ENCODE peak calls at places on chromosomes 3 and 15, in nine cellular contexts. R, G, O, T, P, U, J, Z and N are unnamed samples.

GRCh38 chr3:71226565-71227281 is 356.8 kb downstream of the FOXP1 start:
- DNase-seq in R (peak), G (no peak), O (peak), T (peak), P (no peak), U (no peak), J (no peak), Z (peak), N (no peak)

GRCh38 chr15:44468713-44469385 is 41.4 kb downstream of the CTDSPL2 start:
- DNase-seq in R (no peak), G (no peak), O (no peak), T (no peak), P (no peak), U (no peak), J (peak), Z (peak), N (no peak)

GRCh38 chr3:127622772-127623576 is 6.0 kb upstream of the PODXL2 start:
- DNase-seq in R (no peak), G (no peak), O (no peak), T (no peak), P (no peak), U (no peak), J (no peak), Z (no peak), N (no peak)

GRCh38 chr15:44029940-44030568 is 165.0 kb downstream of the FRMD5 start:
- DNase-seq in R (no peak), G (no peak), O (no peak), T (no peak), P (no peak), U (no peak), J (peak), Z (peak), N (no peak)

GRCh38 chr3:155352900-155353490 is 59.5 kb upstream of the STRIT1 start:
- DNase-seq in R (no peak), G (peak), O (no peak), T (no peak), P (peak), U (peak), J (peak), Z (peak), N (no peak)

GRCh38 chr3:104132566-104132997 is 1234.1 kb upstream of the ALCAM start:
- DNase-seq in R (no peak), G (no peak), O (no peak), T (no peak), P (no peak), U (no peak), J (peak), Z (no peak), N (no peak)

GRCh38 chr3:112497897-112498548 is 1.2 kb downstream of the BTLA start:
- DNase-seq in R (no peak), G (no peak), O (no peak), T (no peak), P (no peak), U (no peak), J (no peak), Z (no peak), N (no peak)

GRCh38 chr3:97871206-97871605 is 49.4 kb downstream of the CRYBG3 start:
- DNase-seq in R (no peak), G (no peak), O (no peak), T (no peak), P (no peak), U (no peak), J (no peak), Z (peak), N (no peak)

GRCh38 chr15:85059734-85060133 is 78.1 kb downstream of the PDE8A start:
- DNase-seq in R (no peak), G (no peak), O (no peak), T (no peak), P (no peak), U (no peak), J (no peak), Z (no peak), N (no peak)

GRCh38 chr3:24185738-24186384 is 240.8 kb downstream of the NR1D2 start:
- DNase-seq in R (no peak), G (peak), O (no peak), T (peak), P (peak), U (peak), J (peak), Z (peak), N (peak)

GRCh38 chr3:72413228-72413627 is 435.0 kb downstream of the SHQ1 start:
- DNase-seq in R (no peak), G (no peak), O (no peak), T (no peak), P (no peak), U (no peak), J (no peak), Z (peak), N (no peak)

GRCh38 chr3:106425021-106425420 is 556.2 kb upstream of the CBLB start:
- DNase-seq in R (no peak), G (no peak), O (no peak), T (no peak), P (no peak), U (no peak), J (no peak), Z (peak), N (no peak)

GRCh38 chr3:37229740-37230139 is 55.4 kb upstream of the LRRFIP2 start:
- DNase-seq in R (no peak), G (no peak), O (no peak), T (no peak), P (no peak), U (no peak), J (no peak), Z (no peak), N (no peak)

GRCh38 chr3:150251654-150252053 is 156.4 kb upstream of the TSC22D2 start:
- DNase-seq in R (no peak), G (no peak), O (no peak), T (no peak), P (no peak), U (no peak), J (no peak), Z (peak), N (no peak)

GRCh38 chr15:92670625-92671024 is 15.1 kb upstream of the FAM174B start:
- DNase-seq in R (no peak), G (no peak), O (no peak), T (no peak), P (no peak), U (peak), J (no peak), Z (no peak), N (no peak)

GRCh38 chr15:22918056-22918455 is 62.1 kb downstream of the CYFIP1 start:
- DNase-seq in R (no peak), G (no peak), O (no peak), T (no peak), P (no peak), U (no peak), J (no peak), Z (peak), N (no peak)

GRCh38 chr3:94336076-94336741 is 273.3 kb downstream of the NSUN3 start:
- DNase-seq in R (no peak), G (peak), O (no peak), T (no peak), P (peak), U (peak), J (peak), Z (peak), N (no peak)

GRCh38 chr15:25863067-25863967 is at the start of gene ATP10A:
- DNase-seq in R (peak), G (peak), O (no peak), T (peak), P (no peak), U (peak), J (no peak), Z (peak), N (no peak)

GRCh38 chr3:102673271-102674115 is 238.7 kb downstream of the ZPLD1 start:
- DNase-seq in R (peak), G (peak), O (peak), T (peak), P (peak), U (peak), J (peak), Z (peak), N (peak)

GRCh38 chr3:124078978-124079911 is 87.3 kb upstream of the ROPN1 start:
- DNase-seq in R (peak), G (peak), O (no peak), T (no peak), P (peak), U (peak), J (peak), Z (peak), N (no peak)

GRCh38 chr3:185724761-185725160 is 100.1 kb downstream of the IGF2BP2 start:
- DNase-seq in R (no peak), G (peak), O (no peak), T (no peak), P (no peak), U (no peak), J (no peak), Z (peak), N (no peak)

GRCh38 chr3:183339461-183340086 is 86.5 kb downstream of the B3GNT5 start:
- DNase-seq in R (no peak), G (no peak), O (no peak), T (no peak), P (no peak), U (no peak), J (no peak), Z (no peak), N (no peak)

GRCh38 chr3:86249833-86250232 is 741.1 kb downstream of the VGLL3 start:
- DNase-seq in R (no peak), G (no peak), O (no peak), T (no peak), P (no peak), U (no peak), J (no peak), Z (no peak), N (no peak)

GRCh38 chr3:3053974-3054373 is 56.2 kb downstream of the IL5RA start:
- DNase-seq in R (no peak), G (no peak), O (no peak), T (no peak), P (no peak), U (no peak), J (no peak), Z (no peak), N (no peak)

GRCh38 chr3:184238246-184238818 is 8.9 kb downstream of the VWA5B2 start:
- DNase-seq in R (no peak), G (no peak), O (no peak), T (no peak), P (no peak), U (no peak), J (no peak), Z (no peak), N (no peak)

GRCh38 chr3:32143849-32144757 is 37.7 kb downstream of the GPD1L start:
- DNase-seq in R (peak), G (peak), O (peak), T (no peak), P (peak), U (peak), J (peak), Z (peak), N (no peak)

GRCh38 chr3:65268411-65268810 is 580.6 kb upstream of the ADAMTS9 start:
- DNase-seq in R (no peak), G (no peak), O (no peak), T (no peak), P (no peak), U (no peak), J (no peak), Z (no peak), N (no peak)

GRCh38 chr3:31981206-31982181 is at the start of the genes OSBPL10 and ZNF860:
- DNase-seq in R (peak), G (peak), O (no peak), T (peak), P (peak), U (peak), J (peak), Z (peak), N (peak)

GRCh38 chr3:11236588-11237461 is 35.4 kb upstream of the ATG7 start:
- DNase-seq in R (peak), G (peak), O (peak), T (peak), P (peak), U (peak), J (no peak), Z (peak), N (peak)

GRCh38 chr15:57565326-57565725 is 26.4 kb upstream of the MYZAP start:
- DNase-seq in R (peak), G (no peak), O (peak), T (no peak), P (no peak), U (no peak), J (no peak), Z (no peak), N (no peak)

GRCh38 chr3:188664795-188665194 is 507.0 kb upstream of the TPRG1 start:
- DNase-seq in R (no peak), G (peak), O (no peak), T (no peak), P (no peak), U (no peak), J (peak), Z (peak), N (peak)

GRCh38 chr15:65369148-65369547 is 8.7 kb downstream of the IGDCC3 start:
- DNase-seq in R (no peak), G (no peak), O (no peak), T (no peak), P (no peak), U (no peak), J (no peak), Z (no peak), N (no peak)

GRCh38 chr3:129756871-129757270 is 136.6 kb downstream of the TMCC1 start:
- DNase-seq in R (no peak), G (no peak), O (no peak), T (no peak), P (no peak), U (no peak), J (no peak), Z (peak), N (no peak)

GRCh38 chr3:197782230-197782629 is 8.8 kb upstream of the LRCH3 start:
- DNase-seq in R (no peak), G (no peak), O (no peak), T (no peak), P (no peak), U (no peak), J (no peak), Z (no peak), N (no peak)

GRCh38 chr3:11077466-11077865 is 76.8 kb upstream of the HRH1 start:
- DNase-seq in R (no peak), G (no peak), O (no peak), T (no peak), P (no peak), U (no peak), J (no peak), Z (peak), N (no peak)

GRCh38 chr15:70200511-70200991 is 102.8 kb upstream of the TLE3 start:
- DNase-seq in R (no peak), G (no peak), O (no peak), T (no peak), P (peak), U (peak), J (no peak), Z (peak), N (no peak)

GRCh38 chr3:193620650-193621049 is 27.6 kb downstream of the OPA1 start:
- DNase-seq in R (no peak), G (no peak), O (no peak), T (no peak), P (no peak), U (no peak), J (no peak), Z (peak), N (no peak)